ENCODE peak calls at places on chromosomes 16 and 17, in eight cellular contexts. Z is MM.1S, K is neural progenitor cell, L is hepatocyte, U is GM23248, P is PC-3, H is GM23338, Y is HCT116. G is an unnamed sample. For H3K79me2, the result is how much of the 10 kb centered on the place peaks cover.

GRCh38 chr17:40021471-40021961 is 6.3 kb downstream of the CSF3 start:
- DNase-seq in Z (no peak), U (peak), P (peak), L (no peak), H (no peak), K (no peak), Y (no peak), G (no peak)

GRCh38 chr16:87457724-87458423 is 35.0 kb downstream of the ZCCHC14 start:
- DNase-seq in Z (no peak), H (no peak), L (peak), P (peak), Y (peak), K (no peak), U (peak), G (no peak)

GRCh38 chr16:69112285-69113129 is 7.1 kb downstream of the HAS3 start:
- DNase-seq in Y (no peak), P (peak), H (peak), K (peak), Z (peak), L (peak), U (peak), G (peak)

GRCh38 chr17:29613371-29613837 is 9.3 kb downstream of the CORO6 start:
- DNase-seq in Z (peak), L (peak), Y (no peak), P (no peak), K (peak), H (peak), U (peak), G (peak)

GRCh38 chr17:58527306-58527705 is 12.9 kb upstream of the MTMR4 start:
- DNase-seq in K (no peak), H (peak), Z (no peak), Y (no peak), P (no peak), L (no peak), U (peak), G (peak)

GRCh38 chr16:6777624-6778023 is 555.0 kb upstream of the RBFOX1 start:
- DNase-seq in Y (no peak), L (no peak), H (no peak), U (no peak), K (no peak), Z (peak), P (no peak), G (no peak)

GRCh38 chr17:49588726-49589555 is 13.3 kb downstream of the NXPH3 start:
- DNase-seq in K (no peak), L (no peak), P (peak), H (no peak), Y (no peak), U (peak), Z (no peak), G (no peak)

GRCh38 chr16:60989592-60989991 is 1046.6 kb downstream of the CDH8 start:
- DNase-seq in Z (no peak), K (no peak), L (no peak), U (no peak), P (no peak), Y (no peak), H (no peak), G (no peak)

GRCh38 chr17:7177210-7177953 is 1.8 kb downstream of the ASGR1 start:
- DNase-seq in K (peak), U (peak), L (peak), Z (peak), P (peak), H (peak), Y (no peak), G (peak)

GRCh38 chr16:70664325-70665112 is 18.2 kb downstream of the IL34 start:
- DNase-seq in P (no peak), Z (no peak), K (no peak), U (no peak), Y (no peak), L (peak), H (peak), G (no peak)

GRCh38 chr17:43020789-43021738 is 1.1 kb downstream of the VAT1 start:
- DNase-seq in U (peak), Y (no peak), K (peak), Z (no peak), L (peak), P (peak), H (peak), G (peak)

GRCh38 chr17:42629420-42630009 is 20.0 kb downstream of the TUBG1 start:
- DNase-seq in H (no peak), L (no peak), Y (no peak), P (no peak), Z (no peak), K (no peak), U (no peak), G (no peak)

GRCh38 chr16:51161440-51162195 is 10.5 kb upstream of the SALL1 start:
- DNase-seq in H (no peak), Z (peak), U (peak), P (no peak), L (no peak), K (no peak), Y (no peak), G (no peak)

GRCh38 chr16:84458606-84459516 is 45.6 kb downstream of the MEAK7 start:
- DNase-seq in K (no peak), P (no peak), U (no peak), L (no peak), H (no peak), Y (no peak), Z (no peak), G (no peak)

GRCh38 chr16:16052916-16053315 is 103.5 kb downstream of the ABCC1 start:
- DNase-seq in Z (no peak), H (no peak), K (no peak), P (no peak), Y (no peak), L (no peak), U (peak), G (no peak)

GRCh38 chr16:56807011-56807675 is 57.9 kb upstream of the SLC12A3 start:
- DNase-seq in K (no peak), L (no peak), U (peak), Y (no peak), Z (no peak), H (no peak), P (peak), G (no peak)

GRCh38 chr16:48089053-48089792 is 66.6 kb downstream of the ABCC12 start:
- DNase-seq in H (no peak), K (no peak), P (no peak), Z (no peak), U (no peak), Y (no peak), L (no peak), G (no peak)

GRCh38 chr17:6069611-6070279 is 434 bp upstream of the WSCD1 start:
- DNase-seq in U (no peak), Y (no peak), Z (peak), K (no peak), P (no peak), H (peak), L (peak), G (no peak)
- H2AFZ ChIP-seq in U (no peak), Y (no peak), Z (peak), K (peak), P (peak), H (no peak), L (no peak), G (no peak)

GRCh38 chr16:78458588-78458987 is 359.1 kb downstream of the WWOX start:
- DNase-seq in K (no peak), H (peak), U (no peak), Y (no peak), P (no peak), L (no peak), Z (no peak), G (no peak)
- TF ChIP-seq EZH2phosphoT487 in K (no peak), H (no peak), U (no peak), Y (no peak), P (no peak), L (no peak), Z (no peak), G (no peak)

GRCh38 chr17:81899514-81900166 is 2.4 kb upstream of the NPB start:
- DNase-seq in Z (no peak), U (no peak), K (no peak), P (no peak), Y (no peak), H (no peak), L (no peak), G (no peak)
- H3K79me2 ChIP-seq in Z (under half), U (under half), K (under half), P (under half), Y (under half), H (under half), L (under half), G (under half)

GRCh38 chr17:39002991-39003715 is 36.0 kb upstream of the FBXO47 start:
- DNase-seq in K (no peak), U (peak), Y (no peak), L (no peak), Z (no peak), P (no peak), H (no peak), G (no peak)
- H2AFZ ChIP-seq in K (peak), U (peak), Y (no peak), L (no peak), Z (no peak), P (no peak), H (peak), G (no peak)

GRCh38 chr16:21156767-21157467 is 1.6 kb upstream of the LDAF1 start:
- DNase-seq in U (peak), K (peak), Z (peak), P (peak), Y (peak), H (peak), L (peak), G (peak)
- TF ChIP-seq EZH2phosphoT487 in U (no peak), K (no peak), Z (no peak), P (no peak), Y (no peak), H (no peak), L (no peak), G (no peak)

DNA sequence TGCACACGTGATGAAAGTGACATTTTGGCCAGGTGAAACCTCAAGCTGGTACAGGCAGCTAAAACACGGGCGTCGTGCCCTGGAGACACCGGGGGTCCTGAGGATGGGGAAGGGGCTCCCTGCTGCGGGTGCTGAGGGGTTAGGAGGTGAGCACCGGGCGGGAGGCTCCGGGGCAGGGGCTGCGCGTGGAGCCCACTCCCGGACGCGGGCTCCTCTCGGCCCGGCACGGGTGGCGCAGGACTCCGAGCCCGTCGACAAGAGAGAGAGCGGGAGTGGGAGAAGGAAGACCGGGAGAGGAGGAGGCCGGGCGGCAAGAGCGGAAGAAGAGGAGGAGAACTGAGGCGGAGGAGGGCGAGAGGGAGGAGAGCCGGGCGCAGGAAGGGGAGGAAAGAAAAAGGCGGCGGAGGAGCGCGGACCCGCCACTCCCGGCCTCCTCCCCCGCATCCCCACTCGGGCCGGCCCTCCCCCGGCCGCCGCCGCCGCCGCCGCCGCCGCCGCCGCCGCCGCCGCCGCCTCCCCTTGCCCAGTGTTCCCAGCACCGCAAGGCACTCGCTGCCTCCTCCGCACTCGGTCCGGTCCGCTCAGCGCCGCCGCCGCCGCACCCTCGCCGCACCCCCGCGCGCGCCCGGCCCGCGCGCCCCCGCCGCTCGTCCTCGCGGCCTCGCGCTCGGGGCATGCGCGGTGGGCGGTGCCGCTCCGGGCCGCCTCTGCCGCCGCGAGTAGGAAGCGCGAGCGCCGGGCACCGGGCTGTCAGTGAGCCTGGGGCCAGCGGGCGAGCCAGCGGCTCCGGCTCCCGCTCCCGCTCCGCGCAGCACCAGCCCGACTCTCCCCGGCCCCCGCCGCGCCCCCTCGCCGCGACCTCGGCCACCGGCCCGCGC is at the start of gene PRKCA:
- DNase-seq in P (peak), L (peak), Z (peak), Y (peak), H (peak), U (peak), K (peak), G (peak)
- H3K79me2 ChIP-seq in P (half or more), L (under half), Z (under half), Y (under half), H (under half), U (half or more), K (under half), G (under half)

DNA sequence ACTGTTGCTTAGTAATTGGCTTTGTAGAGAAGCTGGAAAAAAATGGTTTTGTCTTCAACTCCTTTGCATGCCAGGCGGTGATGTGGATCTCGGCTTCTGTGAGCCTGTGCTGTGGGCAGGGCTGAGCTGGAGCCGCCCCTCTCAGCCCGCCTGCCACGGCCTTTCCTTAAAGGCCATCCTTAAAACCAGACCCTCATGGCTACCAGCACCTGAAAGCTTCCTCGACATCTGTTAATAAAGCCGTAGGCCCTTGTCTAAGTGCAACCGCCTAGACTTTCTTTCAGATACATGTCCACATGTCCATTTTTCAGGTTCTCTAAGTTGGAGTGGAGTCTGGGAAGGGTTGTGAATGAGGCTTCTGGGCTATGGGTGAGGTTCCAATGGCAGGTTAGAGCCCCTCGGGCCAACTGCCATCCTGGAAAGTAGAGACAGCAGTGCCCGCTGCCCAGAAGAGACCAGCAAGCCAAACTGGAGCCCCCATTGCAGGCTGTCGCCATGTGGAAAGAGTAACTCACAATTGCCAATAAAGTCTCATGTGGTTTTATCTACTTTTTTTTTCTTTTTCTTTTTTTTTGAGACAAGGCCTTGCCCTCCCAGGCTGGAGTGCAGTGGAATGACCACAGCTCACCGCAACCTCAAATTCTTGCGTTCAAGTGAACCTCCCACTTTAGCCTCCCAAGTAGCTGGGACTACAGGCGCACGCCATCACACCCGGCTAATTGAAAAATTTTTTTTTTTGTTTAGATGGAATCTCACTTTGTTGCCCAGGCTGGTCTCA is 6.2 kb upstream of the TMEM235 start:
- DNase-seq in H (no peak), Y (no peak), K (no peak), L (no peak), U (no peak), P (no peak), Z (no peak), G (no peak)
- H2AFZ ChIP-seq in H (no peak), Y (no peak), K (no peak), L (no peak), U (no peak), P (no peak), Z (no peak), G (no peak)

DNA sequence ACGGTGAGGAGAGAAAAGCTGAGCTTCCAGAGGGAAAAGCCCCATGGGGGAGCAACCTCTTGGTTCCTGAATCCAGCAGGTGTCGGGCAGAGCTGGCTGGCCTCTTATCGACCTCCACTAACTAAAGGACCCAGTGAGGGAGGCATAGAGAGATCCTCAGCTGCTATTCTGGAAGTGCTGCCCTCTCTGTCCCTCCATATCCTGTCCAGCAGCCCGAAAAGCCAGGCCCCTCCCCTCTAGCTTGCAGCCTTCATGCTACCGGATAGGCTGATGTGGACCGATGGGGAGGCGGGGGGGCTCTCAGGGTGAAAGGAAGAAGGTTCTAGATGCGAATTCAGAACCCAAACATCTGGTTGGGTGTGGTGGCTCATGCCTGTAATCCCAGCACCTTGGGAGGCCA is 24.9 kb downstream of the MXRA7 start:
- DNase-seq in Y (no peak), L (no peak), H (no peak), K (no peak), P (no peak), Z (no peak), U (no peak), G (no peak)
- TF ChIP-seq EZH2phosphoT487 in Y (no peak), L (no peak), H (no peak), K (no peak), P (no peak), Z (no peak), U (no peak), G (no peak)

GRCh38 chr16:30557397-30557949 is 701 bp downstream of the ZNF764 start:
- DNase-seq in K (peak), Y (no peak), L (no peak), Z (no peak), H (no peak), U (peak), P (no peak), G (peak)
- H3K79me2 ChIP-seq in K (under half), Y (under half), L (under half), Z (under half), H (under half), U (under half), P (under half), G (under half)

DNA sequence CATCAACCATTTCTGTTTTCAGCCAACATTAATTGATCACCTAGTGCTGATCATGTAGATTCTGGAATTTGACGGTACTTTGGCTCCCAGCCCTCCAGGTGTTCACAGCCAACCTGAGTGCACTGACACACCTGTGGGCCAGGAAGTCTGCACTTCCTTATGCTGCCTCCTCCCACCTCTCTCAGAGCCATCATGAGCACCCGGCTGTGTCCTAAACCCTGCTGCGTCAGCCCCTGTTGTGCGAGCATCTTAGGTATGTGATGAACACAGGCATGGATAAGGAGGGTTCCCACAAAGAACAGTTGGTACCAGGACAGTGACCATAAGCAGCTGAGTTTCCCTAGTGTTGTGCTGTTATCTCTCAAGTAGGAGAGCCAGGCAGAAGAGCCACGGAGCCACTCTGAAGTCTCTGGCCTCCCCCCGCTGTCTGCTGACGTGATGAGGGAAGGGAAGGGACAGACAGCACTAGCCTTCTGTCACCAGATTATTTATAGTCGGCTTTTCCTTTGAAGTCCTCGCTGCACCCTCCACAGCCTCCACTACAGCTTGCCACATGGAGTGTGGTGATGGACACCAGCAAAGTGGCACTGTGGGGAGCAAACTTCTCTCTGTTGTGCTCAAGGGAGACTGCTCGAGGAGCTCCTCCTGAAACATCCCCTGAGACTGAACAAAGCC is 162.8 kb upstream of the ANKFN1 start:
- DNase-seq in Y (no peak), L (no peak), K (peak), Z (no peak), P (no peak), U (no peak), H (peak), G (no peak)
- H2AFZ ChIP-seq in Y (no peak), L (no peak), K (peak), Z (no peak), P (no peak), U (no peak), H (peak), G (no peak)

G was measured in OCI-LY7.